ENCODE peak calls at places on chromosomes 12 and 14, in four cellular contexts. One of them, this sample, is unnamed.
A peak's percentile ranks its signal among the peaks of the same experiment; 100 is the strongest.

GRCh38 chr14:101914083-101914482 is 50.3 kb upstream of the DYNC1H1 start:
- DNase-seq in uterus: no peak
- DNase-seq in AG09309: no peak
- DNase-seq in fibroblast of pulmonary artery: no peak
- DNase-seq in this sample: no peak

GRCh38 chr12:53735556-53735955 is 8.3 kb upstream of the CALCOCO1 start:
- DNase-seq in AG09309: no peak
- DNase-seq in fibroblast of pulmonary artery: no peak
- DNase-seq in uterus: no peak
- DNase-seq in this sample: no peak

GRCh38 chr14:46571970-46572369 is 79.6 kb downstream of the RPL10L start:
- DNase-seq in AG09309: no peak
- DNase-seq in fibroblast of pulmonary artery: peak; percentile 22
- DNase-seq in uterus: no peak
- DNase-seq in this sample: no peak

GRCh38 chr12:69330475-69331473 is 17.4 kb upstream of the LYZ start:
- DNase-seq in uterus: no peak
- DNase-seq in fibroblast of pulmonary artery: no peak
- DNase-seq in AG09309: no peak
- DNase-seq in this sample: no peak

GRCh38 chr12:1619599-1619998 is 9.4 kb upstream of the WNT5B start:
- DNase-seq in uterus: no peak
- DNase-seq in fibroblast of pulmonary artery: no peak
- DNase-seq in AG09309: no peak
- DNase-seq in this sample: no peak

GRCh38 chr14:83172363-83172762 is 1638.7 kb upstream of the SEL1L start:
- DNase-seq in AG09309: no peak
- DNase-seq in fibroblast of pulmonary artery: peak; percentile 7
- DNase-seq in uterus: no peak
- DNase-seq in this sample: no peak

GRCh38 chr12:112182499-112182898 is 57.1 kb downstream of the TRAFD1 start:
- DNase-seq in AG09309: no peak
- DNase-seq in fibroblast of pulmonary artery: peak; percentile 75
- DNase-seq in uterus: no peak
- DNase-seq in this sample: no peak

GRCh38 chr12:124904306-124905098 is 9.9 kb downstream of the UBC start:
- DNase-seq in fibroblast of pulmonary artery: peak; percentile 97
- DNase-seq in AG09309: peak; percentile 86
- DNase-seq in uterus: peak; percentile 85
- DNase-seq in this sample: no peak

GRCh38 chr14:36091096-36091495 is 85.4 kb downstream of the PTCSC3 start:
- DNase-seq in uterus: no peak
- DNase-seq in fibroblast of pulmonary artery: peak; percentile 4
- DNase-seq in AG09309: peak; percentile 56
- DNase-seq in this sample: peak; percentile 92

GRCh38 chr12:104643093-104643646 is 186.4 kb downstream of the CHST11 start:
- DNase-seq in uterus: no peak
- DNase-seq in fibroblast of pulmonary artery: no peak
- DNase-seq in AG09309: no peak
- DNase-seq in this sample: no peak

GRCh38 chr14:50342211-50343080 is 30.3 kb downstream of the DMAC2L start:
- DNase-seq in uterus: peak; percentile 58
- DNase-seq in fibroblast of pulmonary artery: peak; percentile 76
- DNase-seq in AG09309: peak; percentile 59
- DNase-seq in this sample: no peak

GRCh38 chr14:70045715-70046535 is 142.8 kb downstream of the SLC8A3 start:
- DNase-seq in AG09309: no peak
- DNase-seq in uterus: no peak
- DNase-seq in fibroblast of pulmonary artery: peak; percentile 62
- DNase-seq in this sample: no peak

GRCh38 chr14:50070840-50071548 is 45.4 kb downstream of the VCPKMT start:
- DNase-seq in uterus: no peak
- DNase-seq in fibroblast of pulmonary artery: no peak
- DNase-seq in AG09309: no peak
- DNase-seq in this sample: no peak

GRCh38 chr12:2960432-2960956 is 1.3 kb downstream of the TEAD4 start:
- DNase-seq in fibroblast of pulmonary artery: peak; percentile 25
- DNase-seq in AG09309: no peak
- DNase-seq in uterus: no peak
- DNase-seq in this sample: no peak

GRCh38 chr12:24175281-24175680 is 225.8 kb upstream of the SOX5 start:
- DNase-seq in fibroblast of pulmonary artery: no peak
- DNase-seq in AG09309: no peak
- DNase-seq in uterus: no peak
- DNase-seq in this sample: no peak

GRCh38 chr14:65179918-65180724 is 77.8 kb upstream of the MAX start:
- DNase-seq in AG09309: peak; percentile 65
- DNase-seq in uterus: peak; percentile 23
- DNase-seq in fibroblast of pulmonary artery: peak; percentile 91
- DNase-seq in this sample: peak; percentile 71

GRCh38 chr12:64680235-64680634 is 69.9 kb downstream of the RASSF3 start:
- DNase-seq in AG09309: no peak
- DNase-seq in uterus: no peak
- DNase-seq in fibroblast of pulmonary artery: no peak
- DNase-seq in this sample: no peak

GRCh38 chr12:49961111-49961922 is at the start of gene AQP5:
- DNase-seq in AG09309: no peak
- DNase-seq in uterus: no peak
- DNase-seq in fibroblast of pulmonary artery: no peak
- DNase-seq in this sample: no peak

GRCh38 chr12:76947270-76947669 is 68.5 kb upstream of the CSRP2 start:
- DNase-seq in fibroblast of pulmonary artery: no peak
- DNase-seq in AG09309: no peak
- DNase-seq in uterus: no peak
- DNase-seq in this sample: no peak

GRCh38 chr12:14249368-14249767 is 116.1 kb upstream of the ATF7IP start:
- DNase-seq in fibroblast of pulmonary artery: no peak
- DNase-seq in AG09309: no peak
- DNase-seq in uterus: no peak
- DNase-seq in this sample: no peak

GRCh38 chr14:70086685-70087379 is 101.9 kb downstream of the SLC8A3 start:
- DNase-seq in AG09309: no peak
- DNase-seq in fibroblast of pulmonary artery: peak; percentile 69
- DNase-seq in uterus: no peak
- DNase-seq in this sample: peak; percentile 15

GRCh38 chr14:69922198-69922597 is 43.0 kb downstream of the SMOC1 start:
- DNase-seq in fibroblast of pulmonary artery: no peak
- DNase-seq in AG09309: no peak
- DNase-seq in uterus: no peak
- DNase-seq in this sample: no peak

GRCh38 chr12:107593713-107594381 is 91.8 kb upstream of the PWP1 start:
- DNase-seq in fibroblast of pulmonary artery: no peak
- DNase-seq in uterus: no peak
- DNase-seq in AG09309: no peak
- DNase-seq in this sample: no peak

GRCh38 chr12:113422030-113422900 is at the start of gene SDSL:
- DNase-seq in fibroblast of pulmonary artery: peak; percentile 82
- DNase-seq in AG09309: peak; percentile 57
- DNase-seq in uterus: peak; percentile 27
- DNase-seq in this sample: peak; percentile 54

GRCh38 chr12:123055281-123055766 is 74.8 kb downstream of the ARL6IP4 start:
- DNase-seq in AG09309: no peak
- DNase-seq in fibroblast of pulmonary artery: no peak
- DNase-seq in uterus: no peak
- DNase-seq in this sample: no peak

GRCh38 chr14:37620856-37621255 is 25.4 kb downstream of the TTC6 start:
- DNase-seq in uterus: no peak
- DNase-seq in AG09309: no peak
- DNase-seq in fibroblast of pulmonary artery: no peak
- DNase-seq in this sample: no peak

GRCh38 chr14:100654025-100654813 is 67.0 kb upstream of the BEGAIN start:
- DNase-seq in AG09309: no peak
- DNase-seq in fibroblast of pulmonary artery: no peak
- DNase-seq in uterus: no peak
- DNase-seq in this sample: no peak

GRCh38 chr12:14514946-14515345 is 52.7 kb downstream of the PLBD1 start:
- DNase-seq in uterus: no peak
- DNase-seq in AG09309: no peak
- DNase-seq in fibroblast of pulmonary artery: peak; percentile 11
- DNase-seq in this sample: no peak

GRCh38 chr12:94198872-94199271 is 50.5 kb downstream of the PLXNC1 start:
- DNase-seq in uterus: no peak
- DNase-seq in AG09309: no peak
- DNase-seq in fibroblast of pulmonary artery: no peak
- DNase-seq in this sample: no peak
- TF ChIP-seq CTCF in uterus: no peak
- TF ChIP-seq CTCF in AG09309: no peak
- TF ChIP-seq CTCF in fibroblast of pulmonary artery: no peak
- TF ChIP-seq CTCF in this sample: no peak

GRCh38 chr12:95205685-95206084 is 11.6 kb downstream of the FGD6 start:
- DNase-seq in AG09309: peak; percentile 72
- DNase-seq in fibroblast of pulmonary artery: peak; percentile 89
- DNase-seq in uterus: peak; percentile 21
- DNase-seq in this sample: no peak
- H3K4me3 ChIP-seq in AG09309: no peak overlapping the region
- H3K4me3 ChIP-seq in fibroblast of pulmonary artery: no peak overlapping the region
- H3K4me3 ChIP-seq in uterus: no peak overlapping the region
- H3K4me3 ChIP-seq in this sample: no peak overlapping the region

GRCh38 chr12:51749201-51749985 is 99.1 kb downstream of the FIGNL2 start:
- DNase-seq in fibroblast of pulmonary artery: no peak
- DNase-seq in uterus: no peak
- DNase-seq in AG09309: no peak
- DNase-seq in this sample: no peak
- TF ChIP-seq CTCF in fibroblast of pulmonary artery: no peak
- TF ChIP-seq CTCF in uterus: no peak
- TF ChIP-seq CTCF in AG09309: no peak
- TF ChIP-seq CTCF in this sample: no peak

GRCh38 chr12:57553343-57554202 is 3.7 kb downstream of the KIF5A start:
- DNase-seq in fibroblast of pulmonary artery: no peak
- DNase-seq in uterus: no peak
- DNase-seq in AG09309: no peak
- DNase-seq in this sample: no peak

GRCh38 chr12:57550628-57551549 is 1.0 kb downstream of the KIF5A start:
- DNase-seq in uterus: no peak
- DNase-seq in AG09309: no peak
- DNase-seq in fibroblast of pulmonary artery: no peak
- DNase-seq in this sample: no peak

GRCh38 chr12:57552692-57553321 is 3.0 kb downstream of the KIF5A start:
- DNase-seq in AG09309: no peak
- DNase-seq in uterus: no peak
- DNase-seq in fibroblast of pulmonary artery: no peak
- DNase-seq in this sample: peak; percentile 17

GRCh38 chr12:57551637-57552305 is 1.9 kb downstream of the KIF5A start:
- DNase-seq in fibroblast of pulmonary artery: no peak
- DNase-seq in uterus: no peak
- DNase-seq in AG09309: no peak
- DNase-seq in this sample: no peak

GRCh38 chr12:57552306-57552651 is 2.4 kb downstream of the KIF5A start:
- DNase-seq in AG09309: no peak
- DNase-seq in uterus: no peak
- DNase-seq in fibroblast of pulmonary artery: no peak
- DNase-seq in this sample: no peak
- H3K4me3 ChIP-seq in AG09309: no peak overlapping the region
- H3K4me3 ChIP-seq in uterus: no peak overlapping the region
- H3K4me3 ChIP-seq in fibroblast of pulmonary artery: no peak overlapping the region
- H3K4me3 ChIP-seq in this sample: no peak overlapping the region

DNA sequence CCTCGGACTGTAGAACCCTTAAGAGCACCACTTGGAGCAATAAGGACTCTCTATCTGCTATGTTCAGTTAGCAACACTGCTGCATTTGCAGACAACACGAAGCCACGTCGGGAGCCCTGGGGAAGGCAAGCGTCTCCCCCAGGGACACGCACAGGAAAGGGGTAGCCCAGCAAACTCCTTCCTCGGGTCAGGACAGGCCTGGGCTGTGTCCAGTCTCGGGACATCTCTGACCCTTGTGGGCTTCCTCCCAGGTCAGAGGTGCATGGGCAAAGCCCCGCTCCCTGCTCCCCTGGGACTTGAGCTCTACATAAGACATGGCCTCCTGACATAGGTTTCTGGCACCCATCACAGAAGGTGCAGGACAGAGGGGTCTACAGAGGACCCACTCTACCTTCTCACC is 119.5 kb downstream of the PIWIL1 start:
- DNase-seq in fibroblast of pulmonary artery: no peak
- DNase-seq in uterus: no peak
- DNase-seq in AG09309: no peak
- DNase-seq in this sample: no peak
- TF ChIP-seq CTCF in fibroblast of pulmonary artery: no peak
- TF ChIP-seq CTCF in uterus: no peak
- TF ChIP-seq CTCF in AG09309: no peak
- TF ChIP-seq CTCF in this sample: no peak

DNA sequence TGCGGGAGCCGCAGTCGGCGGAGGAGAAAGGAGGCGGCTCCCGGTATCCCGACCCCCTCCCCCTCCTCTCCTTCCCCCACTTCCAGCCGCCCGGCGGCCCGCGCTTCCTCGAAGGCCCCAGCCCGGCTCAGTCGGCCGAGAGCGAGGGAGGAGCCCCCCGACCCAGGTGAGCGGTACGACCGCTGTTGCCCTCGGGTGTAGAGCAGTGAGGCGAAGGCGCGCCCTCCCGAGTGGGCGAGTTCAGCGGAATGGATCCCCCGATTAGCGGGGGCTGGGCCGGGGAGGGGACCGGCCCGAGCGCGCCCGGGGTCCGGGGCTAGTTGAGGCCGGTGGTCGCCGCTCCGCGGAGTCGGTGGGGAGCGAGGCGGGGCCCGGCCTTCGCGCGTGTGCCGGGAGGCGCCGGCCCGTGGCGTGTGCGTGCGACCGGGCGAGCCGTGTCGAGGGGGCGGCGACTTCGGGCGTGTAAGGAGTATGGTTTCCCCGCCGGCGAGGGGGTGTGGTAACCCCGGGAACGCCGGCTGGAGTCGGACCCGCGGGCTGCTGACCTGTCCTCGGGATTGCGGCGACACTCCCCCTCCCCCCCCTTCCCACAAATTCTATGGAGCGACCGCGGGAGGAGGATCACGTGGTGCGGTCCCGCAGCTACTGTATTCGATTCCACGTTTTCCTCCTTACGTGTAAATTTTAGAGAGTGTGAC is 490 bp downstream of the RIMKLB start:
- DNase-seq in uterus: peak; percentile 64
- DNase-seq in fibroblast of pulmonary artery: peak; percentile 46
- DNase-seq in AG09309: no peak
- DNase-seq in this sample: no peak
- H3K4me3 ChIP-seq in uterus: peak overlapping the region; percentile 100
- H3K4me3 ChIP-seq in fibroblast of pulmonary artery: peak overlapping the region; percentile 85
- H3K4me3 ChIP-seq in AG09309: peak overlapping the region; percentile 67
- H3K4me3 ChIP-seq in this sample: peak overlapping the region; percentile 71

GRCh38 chr12:78641837-78642423 is 222.6 kb upstream of the SYT1 start:
- DNase-seq in AG09309: no peak
- DNase-seq in fibroblast of pulmonary artery: peak; percentile 74
- DNase-seq in uterus: no peak
- DNase-seq in this sample: no peak
- TF ChIP-seq CTCF in AG09309: peak; percentile 28
- TF ChIP-seq CTCF in fibroblast of pulmonary artery: peak; percentile 17
- TF ChIP-seq CTCF in uterus: no peak
- TF ChIP-seq CTCF in this sample: no peak

GRCh38 chr14:74417611-74418010 is 8.4 kb downstream of the SYNDIG1L start:
- DNase-seq in uterus: no peak
- DNase-seq in AG09309: no peak
- DNase-seq in fibroblast of pulmonary artery: no peak
- DNase-seq in this sample: no peak
- H3K4me3 ChIP-seq in uterus: no peak overlapping the region
- H3K4me3 ChIP-seq in AG09309: no peak overlapping the region
- H3K4me3 ChIP-seq in fibroblast of pulmonary artery: no peak overlapping the region
- H3K4me3 ChIP-seq in this sample: no peak overlapping the region

This sample was measured in HFF-Myc.